ENCODE peak calls at places on chromosomes 11 and 22, in four cellular contexts. T is K562, L is A549, C is HepG2. D is an unnamed sample.

GRCh38 chr11:76172583-76172982 is 33.7 kb downstream of the WNT11 start:
- DNase-seq in L (no peak), T (no peak), C (no peak), D (no peak)

GRCh38 chr11:116610190-116610589 is 162.6 kb downstream of the BUD13 start:
- DNase-seq in L (no peak), T (no peak), C (no peak), D (no peak)

GRCh38 chr11:62445314-62445740 is 26.5 kb downstream of the SCGB1A1 start:
- DNase-seq in C (no peak), L (no peak), T (no peak), D (no peak)

GRCh38 chr11:113781682-113782081 is 2.1 kb downstream of the CLDN25 start:
- DNase-seq in L (no peak), C (no peak), T (no peak), D (no peak)

GRCh38 chr11:63567044-63567840 is 4.1 kb upstream of the PLAAT2 start:
- DNase-seq in L (peak; percentile 66), C (peak; percentile 32), T (peak; percentile 90), D (peak; percentile 95)

GRCh38 chr11:111798279-111798678 is 32.1 kb upstream of the PPP2R1B start:
- DNase-seq in C (no peak), T (no peak), L (no peak), D (no peak)

GRCh38 chr11:107590460-107591097 is 368 bp upstream of the ELMOD1 start:
- DNase-seq in L (peak; percentile 17), T (no peak), C (no peak), D (no peak)

GRCh38 chr22:32482708-32483107 is 8.1 kb downstream of the FBXO7 start:
- DNase-seq in C (no peak), L (no peak), T (peak; percentile 63), D (peak; percentile 39)

GRCh38 chr11:10623797-10624761 is 55.6 kb upstream of the LYVE1 start:
- DNase-seq in T (peak; percentile 67), L (peak; percentile 46), C (peak; percentile 37), D (no peak)

GRCh38 chr11:69773626-69774353 is 1.4 kb downstream of the FGF4 start:
- DNase-seq in C (no peak), T (no peak), L (no peak), D (no peak)

GRCh38 chr11:97060184-97060583 is 670.4 kb downstream of the JRKL start:
- DNase-seq in L (no peak), C (no peak), T (no peak), D (no peak)

GRCh38 chr11:31237819-31238771 is 131.4 kb downstream of the DCDC1 start:
- DNase-seq in L (no peak), T (no peak), C (no peak), D (no peak)
- TF ChIP-seq CHD4 in L (no peak), T (no peak), C (no peak), D (no peak)

DNA sequence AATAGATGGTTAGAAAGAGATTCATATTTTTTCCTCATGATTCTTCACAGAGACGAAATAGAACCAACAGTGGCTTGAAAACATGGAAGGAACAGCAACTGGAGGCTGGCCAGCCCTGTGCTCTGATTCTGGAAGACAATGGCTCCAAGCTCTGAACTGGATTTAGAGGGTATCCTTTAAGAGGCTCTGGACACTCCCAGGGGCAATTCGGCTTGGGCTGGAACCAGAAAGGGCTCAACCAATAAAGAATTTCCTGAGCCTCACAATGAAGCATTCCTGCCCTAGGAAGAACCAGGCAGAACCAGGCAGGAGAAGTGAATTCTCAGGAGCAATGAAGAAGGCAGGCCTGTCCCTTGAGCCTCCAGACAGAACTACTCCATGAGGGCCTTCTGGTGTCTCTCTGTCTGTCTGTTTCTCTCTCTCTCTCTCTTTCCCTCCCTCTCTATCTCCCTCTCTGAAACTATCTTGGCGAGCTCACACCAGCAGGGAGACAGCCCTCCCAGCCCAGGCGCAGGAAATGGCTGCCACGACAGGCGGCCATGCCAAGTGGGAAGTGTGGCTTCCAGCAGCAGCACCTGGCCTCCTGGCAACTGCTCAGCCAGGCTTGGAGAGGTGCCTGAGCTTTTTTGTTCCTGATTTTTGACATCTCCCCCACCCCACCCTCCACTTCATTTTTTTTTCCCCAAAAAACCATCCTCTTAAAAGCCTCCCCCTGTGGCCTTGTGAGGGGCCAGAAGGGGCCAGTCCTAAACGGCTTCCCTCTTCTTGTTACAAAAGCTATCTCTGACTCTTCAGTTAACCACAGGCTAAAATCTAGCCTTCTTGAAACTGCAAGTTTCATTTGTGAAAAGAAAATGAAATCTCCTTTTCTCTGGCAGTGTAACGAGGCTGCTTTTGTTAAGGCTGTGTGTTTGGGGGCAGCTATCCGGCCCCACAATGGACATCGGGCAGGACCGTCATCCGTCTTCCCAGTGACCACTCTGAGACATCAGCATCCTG is 93.5 kb downstream of the RCN1 start:
- DNase-seq in L (no peak), C (no peak), T (no peak), D (no peak)
- TF ChIP-seq RFX5 in L (no peak), C (no peak), T (no peak), D (no peak)

DNA sequence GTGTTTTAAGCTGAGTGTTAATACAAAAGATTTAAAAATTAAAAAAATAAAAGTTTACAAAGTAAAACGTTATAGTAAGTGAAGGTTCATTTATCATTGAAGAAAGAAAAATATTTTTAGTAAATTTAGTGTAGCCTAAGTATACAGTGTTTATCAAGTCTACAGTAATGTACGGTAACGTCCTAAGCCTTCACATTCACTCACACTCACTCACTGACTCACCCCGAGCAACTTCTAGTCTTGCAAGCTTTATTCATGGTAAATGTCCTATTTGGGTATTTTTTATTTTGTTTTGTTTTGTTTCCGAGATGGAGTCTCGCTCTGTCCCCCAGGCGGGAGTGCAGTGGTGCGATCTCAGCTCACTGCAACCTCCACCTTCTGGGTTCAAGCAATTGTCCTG is 8.8 kb downstream of the CASTOR1 start:
- DNase-seq in T (no peak), C (no peak), L (no peak), D (no peak)
- TF ChIP-seq CHD4 in T (no peak), C (no peak), L (no peak), D (no peak)

DNA sequence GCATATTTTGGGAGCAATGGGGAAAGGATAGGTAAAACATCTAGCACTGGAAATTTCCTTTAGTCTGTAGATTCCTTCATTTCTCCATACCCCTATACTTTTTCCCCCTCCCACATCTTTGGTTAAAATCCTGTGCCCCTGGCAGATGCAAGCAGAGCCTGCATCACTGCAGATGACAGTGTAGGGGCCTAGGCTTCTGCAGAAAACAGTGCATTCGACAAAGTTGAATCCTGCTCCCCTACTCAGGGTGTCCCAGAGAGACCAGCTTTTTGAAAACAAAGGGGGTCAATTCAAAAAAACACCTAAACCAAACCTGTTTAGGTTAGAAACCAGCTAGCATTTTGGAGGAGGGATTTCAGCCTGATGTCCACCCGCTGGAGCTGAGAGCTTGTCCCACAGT is 43.8 kb upstream of the BLID start:
- DNase-seq in C (no peak), L (no peak), T (no peak), D (no peak)
- TF ChIP-seq RFX5 in C (no peak), L (no peak), T (no peak), D (no peak)

DNA sequence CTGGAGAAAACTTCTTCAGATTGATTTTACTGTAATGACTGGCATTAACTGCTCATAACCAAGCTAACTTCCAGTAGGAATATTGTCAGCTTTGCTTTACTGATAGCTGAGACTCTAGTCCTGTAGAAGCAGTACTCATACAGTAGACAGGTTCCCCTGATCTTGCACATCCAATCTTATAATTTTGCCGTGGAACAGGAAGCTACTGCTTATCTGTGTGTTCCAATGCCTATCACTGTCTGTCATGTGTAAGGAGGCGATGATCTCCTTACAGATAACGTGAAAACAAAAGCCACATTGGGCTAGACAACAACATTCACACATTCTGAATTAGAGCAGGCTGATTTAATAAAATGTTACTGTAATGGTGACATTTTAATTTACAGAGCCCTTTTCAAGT is 13.2 kb downstream of the HSD17B12 start:
- DNase-seq in T (peak; percentile 65), L (no peak), C (no peak), D (no peak)
- TF ChIP-seq CHD4 in T (no peak), L (no peak), C (no peak), D (no peak)

DNA sequence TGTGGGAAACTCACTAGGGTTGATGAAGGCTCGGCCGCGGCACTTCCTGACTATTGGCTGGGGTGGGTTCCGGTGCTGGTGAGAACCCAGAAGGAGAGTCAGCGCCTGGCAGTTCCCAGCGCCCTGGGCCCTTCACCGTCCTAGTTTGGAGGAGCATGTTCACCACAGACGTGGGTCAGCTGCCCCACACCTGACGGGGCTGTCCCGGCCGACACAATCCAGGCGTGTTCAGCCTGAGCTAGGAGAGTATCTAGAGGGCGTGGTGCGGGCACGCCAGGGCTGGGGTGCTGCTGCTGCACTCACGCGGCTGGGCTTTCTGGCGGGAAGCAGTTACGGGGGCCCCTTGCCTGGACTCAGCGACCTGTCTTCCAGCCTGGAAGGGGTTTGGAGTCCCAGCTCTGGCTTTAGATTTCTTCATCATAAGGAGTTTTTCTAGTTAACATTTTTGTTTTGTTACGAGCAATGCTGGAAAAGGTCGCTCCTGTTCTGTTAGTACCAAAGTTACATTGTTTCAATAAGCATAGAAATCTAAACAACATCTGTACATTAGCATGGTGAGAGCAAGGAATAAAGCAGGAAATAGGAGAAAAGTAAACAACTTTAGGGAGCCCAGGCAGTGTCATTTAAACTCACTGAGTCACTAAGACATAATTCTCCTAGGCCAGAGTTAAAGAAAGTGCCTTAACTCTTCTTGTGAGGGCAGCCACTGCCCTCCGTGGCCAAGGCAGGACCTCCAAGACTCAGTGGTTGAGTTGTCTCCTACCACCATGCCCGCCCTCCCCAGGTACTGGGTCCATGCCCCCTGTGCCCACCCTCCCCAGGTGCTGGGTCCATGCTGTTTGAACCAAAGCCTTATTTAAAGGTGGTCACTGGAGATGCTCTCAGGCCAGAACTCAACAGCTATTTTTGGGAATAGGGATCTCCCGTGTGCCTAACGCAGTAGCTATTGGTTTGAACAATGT is 12.1 kb upstream of the ADORA2A start:
- DNase-seq in L (no peak), C (no peak), T (no peak), D (no peak)
- TF ChIP-seq RFX5 in L (no peak), C (no peak), T (no peak), D (no peak)

GRCh38 chr11:129013737-129014475 is 71.2 kb upstream of the TP53AIP1 start:
- DNase-seq in T (no peak), L (no peak), C (no peak), D (no peak)
- TF ChIP-seq CHD4 in T (no peak), L (no peak), C (no peak), D (no peak)

D was measured in GM12878.